ENCODE peak calls at places on chromosomes 1 and 21, in seven cellular contexts. X is heart right ventricle, V is thyroid gland, E is spleen, Z is NT2/D1, R is sigmoid colon, K is aorta. B is an unnamed sample.

GRCh38 chr1:154874465-154874864 is 4.4 kb upstream of the KCNN3 start:
- DNase-seq in X (no peak), V (no peak), E (no peak), Z (no peak), R (peak; percentile 15), K (no peak), B (no peak)

GRCh38 chr1:7912743-7913557 is 27.7 kb downstream of the TNFRSF9 start:
- DNase-seq in X (no peak), V (no peak), E (no peak), Z (no peak), R (no peak), K (no peak), B (no peak)

GRCh38 chr1:226643701-226644540 is 95.2 kb downstream of the ITPKB start:
- DNase-seq in X (no peak), V (no peak), E (peak; percentile 91), Z (no peak), R (peak; percentile 64), K (peak; percentile 39), B (no peak)

GRCh38 chr1:52423055-52423454 is 18.7 kb downstream of the PRPF38A start:
- DNase-seq in X (no peak), V (no peak), E (no peak), Z (no peak), R (no peak), K (no peak), B (no peak)

GRCh38 chr1:226432586-226433360 is 24.9 kb upstream of the PARP1 start:
- DNase-seq in X (no peak), V (no peak), E (no peak), Z (no peak), R (no peak), K (no peak), B (no peak)

GRCh38 chr1:181396171-181396670 is 87.1 kb upstream of the CACNA1E start:
- DNase-seq in X (no peak), V (no peak), E (no peak), Z (no peak), R (no peak), K (no peak), B (no peak)

GRCh38 chr1:24443241-24443656 is 27.6 kb downstream of the NIPAL3 start:
- DNase-seq in X (no peak), V (no peak), E (no peak), Z (no peak), R (no peak), K (no peak), B (no peak)

GRCh38 chr1:241423541-241424479 is 66.8 kb upstream of the RGS7 start:
- DNase-seq in X (no peak), V (peak; percentile 5), E (peak; percentile 83), Z (no peak), R (no peak), K (no peak), B (no peak)

GRCh38 chr1:180898441-180899219 is 14.1 kb upstream of the KIAA1614 start:
- DNase-seq in X (no peak), V (no peak), E (no peak), Z (no peak), R (no peak), K (no peak), B (no peak)

GRCh38 chr1:219771039-219771438 is 157.3 kb downstream of the SLC30A10 start:
- DNase-seq in X (no peak), V (no peak), E (no peak), Z (peak; percentile 75), R (no peak), K (no peak), B (peak; percentile 16)

GRCh38 chr1:210633636-210634035 is 304.9 kb downstream of the HHAT start:
- DNase-seq in X (peak; percentile 25), V (peak; percentile 85), E (no peak), Z (no peak), R (no peak), K (no peak), B (no peak)

GRCh38 chr1:199685369-199685768 is 342.1 kb upstream of the NR5A2 start:
- DNase-seq in X (no peak), V (no peak), E (no peak), Z (no peak), R (no peak), K (no peak), B (peak; percentile 47)

GRCh38 chr1:244010191-244010590 is 40.9 kb upstream of the ZBTB18 start:
- DNase-seq in X (no peak), V (no peak), E (no peak), Z (no peak), R (no peak), K (no peak), B (no peak)

GRCh38 chr1:219669556-219669955 is 56.7 kb upstream of the ZC3H11B start:
- DNase-seq in X (no peak), V (no peak), E (no peak), Z (no peak), R (no peak), K (no peak), B (no peak)

GRCh38 chr1:2781627-2782026 is 19.9 kb downstream of the TTC34 start:
- DNase-seq in X (no peak), V (no peak), E (no peak), Z (no peak), R (no peak), K (no peak), B (no peak)

GRCh38 chr1:39381839-39382238 is 109.6 kb upstream of the BMP8A start:
- DNase-seq in X (peak; percentile 35), V (no peak), E (no peak), Z (no peak), R (peak; percentile 81), K (peak; percentile 58), B (no peak)

GRCh38 chr1:66426231-66426853 is 107.6 kb upstream of the SGIP1 start:
- DNase-seq in X (no peak), V (no peak), E (no peak), Z (no peak), R (no peak), K (no peak), B (no peak)

GRCh38 chr1:222068937-222069336 is 327.0 kb upstream of the DUSP10 start:
- DNase-seq in X (no peak), V (no peak), E (no peak), Z (no peak), R (no peak), K (no peak), B (no peak)

GRCh38 chr1:192884241-192884640 is 75.4 kb downstream of the RGS2 start:
- DNase-seq in X (no peak), V (no peak), E (no peak), Z (no peak), R (no peak), K (no peak), B (no peak)

GRCh38 chr21:29025328-29025713 is 853 bp downstream of the USP16 start:
- DNase-seq in X (no peak), V (no peak), E (no peak), Z (no peak), R (no peak), K (no peak), B (no peak)

GRCh38 chr1:158117854-158118691 is 62.6 kb upstream of the CD1D start:
- DNase-seq in X (peak; percentile 28), V (peak; percentile 55), E (peak; percentile 89), Z (peak; percentile 80), R (peak; percentile 79), K (no peak), B (peak; percentile 29)

GRCh38 chr21:33895356-33895755 is 20.2 kb downstream of the ATP5PO start:
- DNase-seq in X (no peak), V (no peak), E (no peak), Z (no peak), R (no peak), K (no peak), B (no peak)

GRCh38 chr1:228510101-228510850 is 23.1 kb downstream of the RNF187 start:
- DNase-seq in X (no peak), V (no peak), E (no peak), Z (no peak), R (no peak), K (no peak), B (no peak)

GRCh38 chr1:166999090-166999489 is 10.0 kb downstream of the MAEL start:
- DNase-seq in X (no peak), V (no peak), E (no peak), Z (no peak), R (no peak), K (no peak), B (no peak)

DNA sequence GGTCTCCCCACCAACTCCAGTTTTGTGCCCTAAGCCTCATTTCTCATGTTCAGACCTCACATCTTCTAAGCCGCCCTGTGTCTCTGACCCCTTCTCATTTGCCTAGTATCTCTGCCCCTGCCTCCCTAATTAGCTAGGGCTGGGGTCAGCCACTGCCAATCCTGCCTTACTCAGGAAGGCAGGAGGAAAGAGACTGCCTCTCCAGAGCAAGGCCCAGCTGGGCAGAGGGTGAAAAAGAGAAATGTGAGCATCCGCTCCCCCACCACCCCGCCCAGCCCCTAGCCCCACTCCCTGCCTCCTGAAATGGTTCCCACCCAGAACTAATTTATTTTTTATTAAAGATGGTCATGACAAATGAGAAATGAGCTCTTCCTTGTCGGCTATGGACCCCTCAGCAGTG is 11.4 kb downstream of the ADAMTSL4 start:
- DNase-seq in X (no peak), V (no peak), E (peak; percentile 75), Z (no peak), R (peak; percentile 69), K (no peak), B (no peak)
- H3K4me1 ChIP-seq in X (peaks cover 62% of the 10 kb centered on the region), V (peaks cover 59% of the 10 kb centered on the region), E (peaks cover 43% of the 10 kb centered on the region), Z (peaks cover 21% of the 10 kb centered on the region), R (peaks cover 59% of the 10 kb centered on the region), K (peaks cover 12% of the 10 kb centered on the region), B (peaks cover 39% of the 10 kb centered on the region)

DNA sequence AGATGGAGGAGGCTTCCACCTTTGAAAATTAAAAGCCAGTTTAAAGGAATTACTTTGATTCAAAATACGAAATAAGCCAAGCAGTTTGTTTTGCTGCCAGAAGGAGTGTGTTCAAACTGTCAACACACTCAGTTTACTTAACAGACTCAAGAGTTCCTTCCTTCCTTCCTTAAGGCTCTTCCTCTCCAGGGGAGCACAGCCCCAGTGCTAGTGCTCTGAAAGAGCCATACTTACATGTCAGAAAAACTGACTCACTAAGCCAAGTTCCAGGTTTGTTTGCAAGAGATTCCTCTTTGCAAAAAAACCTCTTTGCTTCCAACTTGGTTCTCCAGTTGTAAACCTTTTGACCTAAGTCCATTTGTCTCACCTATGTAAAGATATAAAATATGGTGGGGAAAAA is 14.3 kb downstream of the SETD4 start:
- DNase-seq in X (no peak), V (no peak), E (no peak), Z (no peak), R (no peak), K (no peak), B (no peak)
- H3K36me3 ChIP-seq in X (peaks cover 5% of the 10 kb centered on the region), V (peaks cover 42% of the 10 kb centered on the region), E (peaks cover 100% of the 10 kb centered on the region), Z (peaks cover 94% of the 10 kb centered on the region), R (peaks cover 61% of the 10 kb centered on the region), K (peaks cover 8% of the 10 kb centered on the region), B (peaks cover 74% of the 10 kb centered on the region)

GRCh38 chr1:89954401-89954800 is 40.5 kb upstream of the ZNF326 start:
- DNase-seq in X (no peak), V (no peak), E (no peak), Z (no peak), R (no peak), K (no peak), B (no peak)
- H3K4me1 ChIP-seq in X (no peaks in the 10 kb centered on the region), V (peaks cover 19% of the 10 kb centered on the region), E (no peaks in the 10 kb centered on the region), Z (no peaks in the 10 kb centered on the region), R (no peaks in the 10 kb centered on the region), K (no peaks in the 10 kb centered on the region), B (peaks cover 34% of the 10 kb centered on the region)

GRCh38 chr1:10338611-10339010 is 60.3 kb upstream of the PGD start:
- DNase-seq in X (no peak), V (peak; percentile 14), E (no peak), Z (no peak), R (no peak), K (no peak), B (no peak)
- H3K36me3 ChIP-seq in X (no peaks in the 10 kb centered on the region), V (peaks cover 35% of the 10 kb centered on the region), E (peaks cover 100% of the 10 kb centered on the region), Z (peaks cover 32% of the 10 kb centered on the region), R (peaks cover 64% of the 10 kb centered on the region), K (peaks cover 8% of the 10 kb centered on the region), B (peaks cover 31% of the 10 kb centered on the region)

GRCh38 chr1:175527773-175528172 is 215.6 kb downstream of the TNR start:
- DNase-seq in X (no peak), V (no peak), E (no peak), Z (no peak), R (no peak), K (no peak), B (no peak)
- H3K4me1 ChIP-seq in X (peaks cover 3% of the 10 kb centered on the region), V (no peaks in the 10 kb centered on the region), E (no peaks in the 10 kb centered on the region), Z (no peaks in the 10 kb centered on the region), R (no peaks in the 10 kb centered on the region), K (no peaks in the 10 kb centered on the region), B (no peaks in the 10 kb centered on the region)

B was measured in SJSA1.